ENCODE peak calls at places on chromosomes 13 and 19, in six cellular contexts. One of them, this sample, is unnamed.
A peak's percentile ranks its signal among the peaks of the same experiment; 100 is the strongest.

GRCh38 chr13:44498969-44499368 is 77.2 kb downstream of the TSC22D1 start:
- DNase-seq in Peyer's patch: no peak
- DNase-seq in ACHN: no peak
- DNase-seq in EH: peak; percentile 9
- DNase-seq in fibroblast of mammary gland: no peak
- DNase-seq in stimulated activated CD8-positive, alpha-beta memory T cell treated with anti-CD3 and anti-CD28 coated beads, Interleukin-7, amount 100 ng/mL, for 1 hour: no peak
- DNase-seq in this sample: no peak

GRCh38 chr19:5966941-5967340 is 11.0 kb downstream of the RANBP3 start:
- DNase-seq in Peyer's patch: no peak
- DNase-seq in ACHN: no peak
- DNase-seq in EH: no peak
- DNase-seq in fibroblast of mammary gland: no peak
- DNase-seq in stimulated activated CD8-positive, alpha-beta memory T cell treated with anti-CD3 and anti-CD28 coated beads, Interleukin-7, amount 100 ng/mL, for 1 hour: no peak
- DNase-seq in this sample: no peak

GRCh38 chr19:7544626-7545025 is 9.1 kb downstream of the PNPLA6 start:
- DNase-seq in Peyer's patch: no peak
- DNase-seq in ACHN: no peak
- DNase-seq in EH: no peak
- DNase-seq in fibroblast of mammary gland: no peak
- DNase-seq in stimulated activated CD8-positive, alpha-beta memory T cell treated with anti-CD3 and anti-CD28 coated beads, Interleukin-7, amount 100 ng/mL, for 1 hour: no peak
- DNase-seq in this sample: no peak

GRCh38 chr19:40223135-40223822 is 3.2 kb downstream of the CCNP start:
- DNase-seq in Peyer's patch: peak; percentile 68
- DNase-seq in ACHN: no peak
- DNase-seq in EH: no peak
- DNase-seq in fibroblast of mammary gland: no peak
- DNase-seq in stimulated activated CD8-positive, alpha-beta memory T cell treated with anti-CD3 and anti-CD28 coated beads, Interleukin-7, amount 100 ng/mL, for 1 hour: no peak
- DNase-seq in this sample: no peak

GRCh38 chr13:42107006-42107405 is 58.6 kb downstream of the DGKH start:
- DNase-seq in Peyer's patch: no peak
- DNase-seq in ACHN: peak; percentile 73
- DNase-seq in EH: no peak
- DNase-seq in fibroblast of mammary gland: no peak
- DNase-seq in stimulated activated CD8-positive, alpha-beta memory T cell treated with anti-CD3 and anti-CD28 coated beads, Interleukin-7, amount 100 ng/mL, for 1 hour: no peak
- DNase-seq in this sample: no peak

GRCh38 chr19:46147791-46148288 is at the start of gene IGFL2:
- DNase-seq in Peyer's patch: no peak
- DNase-seq in ACHN: no peak
- DNase-seq in EH: no peak
- DNase-seq in fibroblast of mammary gland: peak; percentile 28
- DNase-seq in stimulated activated CD8-positive, alpha-beta memory T cell treated with anti-CD3 and anti-CD28 coated beads, Interleukin-7, amount 100 ng/mL, for 1 hour: no peak
- DNase-seq in this sample: no peak

GRCh38 chr19:16446108-16447014 is 25.4 kb downstream of the EPS15L1 start:
- DNase-seq in Peyer's patch: no peak
- DNase-seq in ACHN: no peak
- DNase-seq in EH: no peak
- DNase-seq in fibroblast of mammary gland: no peak
- DNase-seq in stimulated activated CD8-positive, alpha-beta memory T cell treated with anti-CD3 and anti-CD28 coated beads, Interleukin-7, amount 100 ng/mL, for 1 hour: no peak
- DNase-seq in this sample: no peak

GRCh38 chr19:19146865-19147264 is 8.6 kb upstream of the TMEM161A start:
- DNase-seq in Peyer's patch: no peak
- DNase-seq in ACHN: no peak
- DNase-seq in EH: no peak
- DNase-seq in fibroblast of mammary gland: no peak
- DNase-seq in stimulated activated CD8-positive, alpha-beta memory T cell treated with anti-CD3 and anti-CD28 coated beads, Interleukin-7, amount 100 ng/mL, for 1 hour: no peak
- DNase-seq in this sample: no peak

GRCh38 chr19:41384351-41384750 is 8.0 kb downstream of the TMEM91 start:
- DNase-seq in Peyer's patch: no peak
- DNase-seq in ACHN: peak; percentile 49
- DNase-seq in EH: no peak
- DNase-seq in fibroblast of mammary gland: no peak
- DNase-seq in stimulated activated CD8-positive, alpha-beta memory T cell treated with anti-CD3 and anti-CD28 coated beads, Interleukin-7, amount 100 ng/mL, for 1 hour: no peak
- DNase-seq in this sample: no peak

GRCh38 chr13:87887459-87888123 is 216.4 kb downstream of the SLITRK5 start:
- DNase-seq in Peyer's patch: no peak
- DNase-seq in ACHN: no peak
- DNase-seq in EH: no peak
- DNase-seq in fibroblast of mammary gland: no peak
- DNase-seq in stimulated activated CD8-positive, alpha-beta memory T cell treated with anti-CD3 and anti-CD28 coated beads, Interleukin-7, amount 100 ng/mL, for 1 hour: no peak
- DNase-seq in this sample: no peak

GRCh38 chr13:97321616-97322321 is 99.6 kb downstream of the MBNL2 start:
- DNase-seq in Peyer's patch: no peak
- DNase-seq in ACHN: no peak
- DNase-seq in EH: no peak
- DNase-seq in fibroblast of mammary gland: no peak
- DNase-seq in stimulated activated CD8-positive, alpha-beta memory T cell treated with anti-CD3 and anti-CD28 coated beads, Interleukin-7, amount 100 ng/mL, for 1 hour: no peak
- DNase-seq in this sample: no peak

GRCh38 chr13:40452741-40453665 is 213.4 kb downstream of the FOXO1 start:
- DNase-seq in Peyer's patch: no peak
- DNase-seq in ACHN: no peak
- DNase-seq in EH: peak; percentile 79
- DNase-seq in fibroblast of mammary gland: peak; percentile 48
- DNase-seq in stimulated activated CD8-positive, alpha-beta memory T cell treated with anti-CD3 and anti-CD28 coated beads, Interleukin-7, amount 100 ng/mL, for 1 hour: no peak
- DNase-seq in this sample: peak; percentile 5

GRCh38 chr19:16626796-16627193 is 1.2 kb downstream of the MED26 start:
- DNase-seq in Peyer's patch: no peak
- DNase-seq in ACHN: no peak
- DNase-seq in EH: peak; percentile 9
- DNase-seq in fibroblast of mammary gland: peak; percentile 11
- DNase-seq in stimulated activated CD8-positive, alpha-beta memory T cell treated with anti-CD3 and anti-CD28 coated beads, Interleukin-7, amount 100 ng/mL, for 1 hour: no peak
- DNase-seq in this sample: peak; percentile 19

GRCh38 chr13:32246468-32246867 is 68.7 kb downstream of the ZAR1L start:
- DNase-seq in Peyer's patch: no peak
- DNase-seq in ACHN: peak; percentile 64
- DNase-seq in EH: peak; percentile 77
- DNase-seq in fibroblast of mammary gland: peak; percentile 83
- DNase-seq in stimulated activated CD8-positive, alpha-beta memory T cell treated with anti-CD3 and anti-CD28 coated beads, Interleukin-7, amount 100 ng/mL, for 1 hour: no peak
- DNase-seq in this sample: peak; percentile 77

GRCh38 chr13:100725472-100725871 is 50.9 kb upstream of the TMTC4 start:
- DNase-seq in Peyer's patch: no peak
- DNase-seq in ACHN: no peak
- DNase-seq in EH: no peak
- DNase-seq in fibroblast of mammary gland: no peak
- DNase-seq in stimulated activated CD8-positive, alpha-beta memory T cell treated with anti-CD3 and anti-CD28 coated beads, Interleukin-7, amount 100 ng/mL, for 1 hour: no peak
- DNase-seq in this sample: no peak

GRCh38 chr19:3386447-3387234 is 20.3 kb downstream of the NFIC start:
- DNase-seq in Peyer's patch: no peak
- DNase-seq in ACHN: no peak
- DNase-seq in EH: no peak
- DNase-seq in fibroblast of mammary gland: no peak
- DNase-seq in stimulated activated CD8-positive, alpha-beta memory T cell treated with anti-CD3 and anti-CD28 coated beads, Interleukin-7, amount 100 ng/mL, for 1 hour: no peak
- DNase-seq in this sample: no peak

GRCh38 chr19:2423913-2424685 is 3.3 kb downstream of the TIMM13 start:
- DNase-seq in Peyer's patch: no peak
- DNase-seq in ACHN: no peak
- DNase-seq in EH: no peak
- DNase-seq in fibroblast of mammary gland: no peak
- DNase-seq in stimulated activated CD8-positive, alpha-beta memory T cell treated with anti-CD3 and anti-CD28 coated beads, Interleukin-7, amount 100 ng/mL, for 1 hour: no peak
- DNase-seq in this sample: no peak

GRCh38 chr13:27621366-27622101 is at the start of gene POLR1D:
- DNase-seq in Peyer's patch: peak; percentile 92
- DNase-seq in ACHN: peak; percentile 84
- DNase-seq in EH: peak; percentile 77
- DNase-seq in fibroblast of mammary gland: peak; percentile 63
- DNase-seq in stimulated activated CD8-positive, alpha-beta memory T cell treated with anti-CD3 and anti-CD28 coated beads, Interleukin-7, amount 100 ng/mL, for 1 hour: peak; percentile 57
- DNase-seq in this sample: peak; percentile 84

GRCh38 chr19:2610637-2611482 is 91.6 kb downstream of the GNG7 start:
- DNase-seq in Peyer's patch: peak; percentile 97
- DNase-seq in ACHN: peak; percentile 89
- DNase-seq in EH: peak; percentile 96
- DNase-seq in fibroblast of mammary gland: peak; percentile 91
- DNase-seq in stimulated activated CD8-positive, alpha-beta memory T cell treated with anti-CD3 and anti-CD28 coated beads, Interleukin-7, amount 100 ng/mL, for 1 hour: peak; percentile 82
- DNase-seq in this sample: peak; percentile 96

GRCh38 chr13:30698488-30699005 is 36.8 kb upstream of the ALOX5AP start:
- DNase-seq in Peyer's patch: no peak
- DNase-seq in ACHN: no peak
- DNase-seq in EH: no peak
- DNase-seq in fibroblast of mammary gland: no peak
- DNase-seq in stimulated activated CD8-positive, alpha-beta memory T cell treated with anti-CD3 and anti-CD28 coated beads, Interleukin-7, amount 100 ng/mL, for 1 hour: no peak
- DNase-seq in this sample: no peak

GRCh38 chr13:41182231-41182630 is 12.1 kb downstream of the KBTBD7 start:
- DNase-seq in Peyer's patch: no peak
- DNase-seq in ACHN: no peak
- DNase-seq in EH: no peak
- DNase-seq in fibroblast of mammary gland: no peak
- DNase-seq in stimulated activated CD8-positive, alpha-beta memory T cell treated with anti-CD3 and anti-CD28 coated beads, Interleukin-7, amount 100 ng/mL, for 1 hour: no peak
- DNase-seq in this sample: no peak

GRCh38 chr13:83666126-83666525 is 216.1 kb downstream of the SLITRK1 start:
- DNase-seq in Peyer's patch: no peak
- DNase-seq in ACHN: no peak
- DNase-seq in EH: peak; percentile 39
- DNase-seq in fibroblast of mammary gland: peak; percentile 54
- DNase-seq in stimulated activated CD8-positive, alpha-beta memory T cell treated with anti-CD3 and anti-CD28 coated beads, Interleukin-7, amount 100 ng/mL, for 1 hour: no peak
- DNase-seq in this sample: peak; percentile 3